ENCODE peak calls at places on chromosome 19, in four cellular contexts. H is IMR-90, O is mesendoderm, I is H1. D is an unnamed sample. For H3K4me1, the result is how much of the 10 kb centered on the place peaks cover.

GRCh38 chr19:35521124-35521743 is 6.9 kb downstream of the SBSN start:
- DNase-seq in H (no peak), O (peak), I (no peak), D (peak)

GRCh38 chr19:38059897-38060296 is 152.9 kb downstream of the SIPA1L3 start:
- DNase-seq in H (no peak), O (no peak), I (no peak), D (no peak)

GRCh38 chr19:32673573-32673972 is 1.4 kb downstream of the ANKRD27 start:
- DNase-seq in H (no peak), O (no peak), I (no peak), D (no peak)

GRCh38 chr19:18496980-18497256 is 25.0 kb downstream of the ELL start:
- DNase-seq in H (no peak), O (no peak), I (no peak), D (no peak)

GRCh38 chr19:19026299-19026971 is 6.9 kb downstream of the SUGP2 start:
- DNase-seq in H (no peak), O (peak), I (no peak), D (no peak)

GRCh38 chr19:16398530-16399241 is 73.1 kb downstream of the EPS15L1 start:
- DNase-seq in H (peak), O (no peak), I (no peak), D (no peak)

GRCh38 chr19:55069137-55069858 is 6.3 kb upstream of the RDH13 start:
- DNase-seq in H (no peak), O (peak), I (no peak), D (peak)

GRCh38 chr19:58392945-58393724 is 2.3 kb upstream of the RNF225 start:
- DNase-seq in H (no peak), O (no peak), I (no peak), D (peak)

GRCh38 chr19:42488783-42489521 is 39.3 kb downstream of the CEACAM1 start:
- DNase-seq in H (no peak), O (no peak), I (no peak), D (no peak)

GRCh38 chr19:50896591-50897190 is 14.5 kb downstream of the KLK4 start:
- DNase-seq in H (peak), O (no peak), I (no peak), D (no peak)

GRCh38 chr19:8986296-8986695 is 23.9 kb downstream of the MUC16 start:
- DNase-seq in H (no peak), O (peak), I (no peak), D (no peak)

GRCh38 chr19:6354098-6354674 is 7.1 kb upstream of the CLPP start:
- DNase-seq in H (no peak), O (no peak), I (no peak), D (no peak)

GRCh38 chr19:10095622-10095947 is 6.9 kb downstream of the ANGPTL6 start:
- DNase-seq in H (no peak), O (no peak), I (no peak), D (no peak)

GRCh38 chr19:2503521-2504109 is 27.7 kb downstream of the GADD45B start:
- DNase-seq in H (peak), O (peak), I (no peak), D (no peak)

GRCh38 chr19:10113592-10113963 is 2.1 kb downstream of the P2RY11 start:
- DNase-seq in H (no peak), O (peak), I (no peak), D (peak)

GRCh38 chr19:32404939-32405430 is 585 bp upstream of the DPY19L3 start:
- DNase-seq in H (peak), O (no peak), I (no peak), D (no peak)

GRCh38 chr19:19405919-19406877 is 723 bp downstream of the GATAD2A start:
- DNase-seq in H (peak), O (peak), I (no peak), D (peak)

GRCh38 chr19:13729859-13730258 is 34.5 kb upstream of the MRI1 start:
- DNase-seq in H (peak), O (no peak), I (no peak), D (no peak)

GRCh38 chr19:50906217-50906616 is 5.0 kb downstream of the KLK4 start:
- DNase-seq in H (no peak), O (peak), I (no peak), D (peak)

GRCh38 chr19:38263696-38264485 is 482 bp upstream of the SPINT2 start:
- DNase-seq in H (peak), O (peak), I (peak), D (peak)

GRCh38 chr19:56671613-56671994 is at the start of gene ZNF835:
- DNase-seq in H (no peak), O (peak), I (peak), D (no peak)

GRCh38 chr19:16125738-16126495 is 14.2 kb downstream of the RAB8A start:
- DNase-seq in H (no peak), O (no peak), I (no peak), D (no peak)

DNA sequence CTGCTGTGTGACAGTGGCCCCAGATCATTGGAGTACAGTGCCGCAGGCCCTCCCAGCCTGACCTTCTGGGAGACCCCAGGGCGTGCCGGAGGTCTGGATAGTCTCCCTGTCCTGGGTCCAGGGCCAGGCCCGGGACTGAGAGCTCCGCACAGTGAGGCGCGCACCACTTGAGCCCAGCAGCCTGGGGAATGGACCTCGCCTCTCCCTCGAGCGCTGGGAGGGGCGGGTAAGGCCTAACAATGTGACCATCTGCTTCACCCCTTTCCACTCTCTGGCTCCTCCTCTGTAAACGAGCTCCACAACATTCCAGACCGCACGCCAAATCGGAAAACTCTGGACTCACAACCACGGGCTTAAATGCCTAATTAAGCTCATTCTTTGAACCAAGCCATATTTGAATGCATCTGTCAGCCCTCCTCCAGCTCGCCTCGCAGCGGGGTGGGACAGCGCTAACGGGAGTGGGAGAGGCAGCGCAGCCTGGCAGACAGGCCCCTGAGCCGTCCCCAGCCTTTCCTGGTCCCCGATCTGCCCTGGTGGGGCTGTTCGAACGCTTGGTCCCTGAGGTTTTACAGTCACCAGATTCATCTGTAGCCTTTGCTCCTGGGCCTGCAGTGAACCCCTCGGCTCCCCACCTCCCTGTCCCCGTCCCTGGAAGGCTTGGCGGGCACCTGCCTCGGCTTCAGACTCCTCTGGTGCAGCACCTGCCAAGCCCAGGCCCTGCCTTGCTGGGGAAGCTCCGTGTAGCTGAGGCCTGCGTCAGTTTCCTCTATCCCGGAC is 120.7 kb upstream of the VSTM2B start:
- DNase-seq in H (no peak), O (peak), I (peak), D (peak)
- H4K5ac ChIP-seq in H (no peak), O (no peak), I (no peak), D (no peak)

GRCh38 chr19:41219924-41220567 is 1.0 kb downstream of the AXL start:
- DNase-seq in H (peak), O (peak), I (no peak), D (no peak)

GRCh38 chr19:41222240-41222639 is 3.2 kb downstream of the AXL start:
- DNase-seq in H (no peak), O (no peak), I (no peak), D (no peak)

GRCh38 chr19:41223431-41224234 is 4.6 kb downstream of the AXL start:
- DNase-seq in H (peak), O (peak), I (peak), D (peak)

GRCh38 chr19:41218615-41219507 is at the start of gene AXL:
- DNase-seq in H (peak), O (peak), I (peak), D (peak)

DNA sequence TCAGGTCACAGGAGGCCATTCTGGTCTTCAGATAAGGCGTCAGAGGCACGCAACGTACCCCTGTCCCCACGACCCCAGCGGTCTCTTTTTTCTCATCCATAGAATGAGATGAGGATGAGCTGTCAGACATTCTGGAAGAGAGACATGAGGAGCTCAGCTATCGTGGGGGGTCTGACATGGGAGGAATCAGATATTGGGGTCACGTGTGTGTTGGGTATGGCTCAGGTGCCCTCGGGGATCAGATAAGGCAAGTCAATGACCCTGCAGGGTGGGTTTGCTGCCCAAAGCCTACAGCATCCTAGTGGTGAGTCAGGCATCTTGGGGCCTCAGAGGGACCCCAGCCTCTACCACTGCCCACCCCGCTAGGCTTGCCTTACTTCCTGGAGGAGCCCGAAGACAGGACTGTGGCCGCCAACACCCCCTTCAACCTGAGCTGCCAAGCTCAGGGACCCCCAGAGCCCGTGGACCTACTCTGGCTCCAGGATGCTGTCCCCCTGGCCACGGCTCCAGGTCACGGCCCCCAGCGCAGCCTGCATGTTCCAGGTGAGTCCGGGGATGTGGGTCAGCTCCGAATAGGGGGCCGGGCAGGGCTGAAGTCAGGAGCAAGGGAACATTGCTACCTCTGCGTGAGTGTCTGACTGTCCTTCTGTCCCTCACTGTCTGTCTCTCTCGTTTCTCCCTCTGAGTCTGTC is 2.6 kb downstream of the AXL start:
- DNase-seq in H (no peak), O (no peak), I (no peak), D (no peak)
- H3K4me1 ChIP-seq in H (under half), O (under half), I (under half), D (under half)

GRCh38 chr19:46911456-46911855 is 50.7 kb downstream of the ARHGAP35 start:
- DNase-seq in H (no peak), O (no peak), I (no peak), D (no peak)

GRCh38 chr19:46913852-46914430 is 53.1 kb downstream of the ARHGAP35 start:
- DNase-seq in H (peak), O (no peak), I (no peak), D (no peak)

GRCh38 chr19:46916971-46917370 is 56.2 kb downstream of the ARHGAP35 start:
- DNase-seq in H (no peak), O (no peak), I (no peak), D (no peak)

GRCh38 chr19:46915386-46915785 is 54.6 kb downstream of the ARHGAP35 start:
- DNase-seq in H (no peak), O (no peak), I (no peak), D (no peak)

DNA sequence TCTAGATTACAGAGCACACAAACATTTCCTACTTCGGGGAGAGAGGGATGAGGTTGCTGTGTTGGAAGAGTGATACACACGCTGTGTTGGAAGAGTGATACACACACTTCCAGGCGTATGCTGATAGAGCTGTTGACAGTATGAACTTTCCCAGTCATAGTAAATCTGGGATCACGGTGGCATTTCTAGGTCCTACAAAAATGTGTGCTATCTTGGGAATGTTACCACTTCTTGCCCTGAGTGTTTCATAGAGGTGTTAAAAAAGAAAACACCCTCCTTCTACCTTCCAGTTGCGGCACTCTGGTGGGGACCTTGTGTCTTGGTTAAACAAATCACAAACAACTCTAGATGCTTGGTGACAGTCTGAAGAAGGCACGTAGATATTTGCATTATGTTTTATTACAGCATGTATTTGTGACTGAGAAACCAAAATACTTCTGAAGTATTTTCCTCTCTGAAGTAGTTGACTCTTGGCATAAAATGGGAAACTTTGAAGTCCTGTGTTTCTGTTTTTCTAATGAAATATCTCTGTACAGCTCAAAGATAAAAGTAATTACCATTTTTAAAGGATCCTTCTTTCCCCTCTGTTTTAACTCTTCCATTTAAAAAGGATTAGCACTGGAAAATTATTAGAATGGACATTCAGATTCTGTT is 52.5 kb downstream of the ARHGAP35 start:
- DNase-seq in H (no peak), O (peak), I (no peak), D (no peak)
- H4K5ac ChIP-seq in H (peak), O (no peak), I (no peak), D (no peak)

DNA sequence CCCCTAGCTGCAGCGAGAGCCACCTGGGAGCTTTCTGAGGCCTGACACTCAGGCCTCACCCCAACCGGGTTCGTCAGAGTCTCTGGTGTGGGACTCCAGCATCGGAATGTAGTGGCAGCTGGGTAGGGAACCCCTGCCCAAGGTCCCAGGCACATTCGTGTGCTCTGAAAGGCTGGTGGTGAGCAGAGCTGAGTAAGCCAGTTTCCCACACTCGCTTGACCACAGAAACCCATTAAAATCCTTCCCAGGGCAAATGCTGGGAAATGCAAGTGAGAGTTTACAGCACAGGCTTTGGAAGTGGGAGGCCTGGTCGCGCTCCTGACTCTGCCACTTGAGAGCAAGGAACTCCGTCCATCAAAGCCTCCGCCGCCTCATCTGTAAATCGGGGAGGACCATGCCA is 4.2 kb downstream of the TRAPPC6A start:
- DNase-seq in H (peak), O (no peak), I (no peak), D (no peak)
- H3K4me1 ChIP-seq in H (under half), O (under half), I (under half), D (under half)